ENCODE peak calls at places on chromosomes 3 and 15, in five cellular contexts. U, B, S, O and Q are unnamed samples.

GRCh38 chr15:72566973-72567372 is 87.5 kb upstream of the GOLGA6B start:
- DNase-seq in U (no peak), S (no peak), O (no peak), B (no peak), Q (no peak)

GRCh38 chr15:101489236-101489632 is 273 bp downstream of the PCSK6 start:
- DNase-seq in S (no peak), O (no peak), U (no peak), B (no peak), Q (no peak)

GRCh38 chr3:32412887-32413286 is 21.2 kb downstream of the CMTM7 start:
- DNase-seq in O (no peak), B (no peak), U (no peak), S (no peak), Q (no peak)

GRCh38 chr3:32106929-32107362 is 526 bp downstream of the GPD1L start:
- DNase-seq in O (no peak), B (no peak), S (no peak), U (no peak), Q (peak; percentile 44)

GRCh38 chr3:123202451-123202850 is 708 bp downstream of the SEC22A start:
- DNase-seq in U (peak; percentile 5), S (peak; percentile 38), O (peak; percentile 12), B (peak; percentile 2), Q (peak; percentile 1)

GRCh38 chr15:93202405-93202804 is 113.4 kb upstream of the RGMA start:
- DNase-seq in S (no peak), U (no peak), B (no peak), O (no peak), Q (no peak)

GRCh38 chr15:66006986-66007385 is 137.7 kb downstream of the RAB11A start:
- DNase-seq in U (no peak), O (peak; percentile 37), B (no peak), S (no peak), Q (no peak)

GRCh38 chr3:98594630-98594961 is 1.2 kb upstream of the CPOX start:
- DNase-seq in S (no peak), U (no peak), O (no peak), B (no peak), Q (no peak)

GRCh38 chr3:157123621-157124020 is 36.3 kb downstream of the CCNL1 start:
- DNase-seq in S (no peak), U (no peak), O (peak; percentile 79), B (peak; percentile 34), Q (no peak)

GRCh38 chr15:101068961-101069734 is 150.0 kb downstream of the LRRK1 start:
- DNase-seq in B (peak; percentile 61), O (peak; percentile 88), U (peak; percentile 87), S (peak; percentile 96), Q (peak; percentile 66)

GRCh38 chr3:157136647-157137387 is 23.1 kb downstream of the CCNL1 start:
- DNase-seq in S (no peak), O (peak; percentile 81), B (peak; percentile 52), U (peak; percentile 82), Q (peak; percentile 46)

GRCh38 chr3:146539315-146539714 is 5.1 kb downstream of the PLSCR1 start:
- DNase-seq in O (no peak), B (no peak), U (peak; percentile 60), S (no peak), Q (no peak)
- H3K4me2 ChIP-seq in O (no peak overlapping the region), B (no peak overlapping the region), U (peak overlapping the region; percentile 64), S (no peak overlapping the region), Q (no peak overlapping the region)

GRCh38 chr3:10498271-10498670 is 7.1 kb downstream of the ATP2B2 start:
- DNase-seq in B (no peak), U (no peak), S (no peak), O (no peak), Q (no peak)
- H3K27me3 ChIP-seq in B (peaks cover 41% of the 10 kb centered on the region), U (peaks cover 12% of the 10 kb centered on the region), S (no peaks in the 10 kb centered on the region), O (peaks cover 4% of the 10 kb centered on the region), Q (peaks cover 94% of the 10 kb centered on the region)

DNA sequence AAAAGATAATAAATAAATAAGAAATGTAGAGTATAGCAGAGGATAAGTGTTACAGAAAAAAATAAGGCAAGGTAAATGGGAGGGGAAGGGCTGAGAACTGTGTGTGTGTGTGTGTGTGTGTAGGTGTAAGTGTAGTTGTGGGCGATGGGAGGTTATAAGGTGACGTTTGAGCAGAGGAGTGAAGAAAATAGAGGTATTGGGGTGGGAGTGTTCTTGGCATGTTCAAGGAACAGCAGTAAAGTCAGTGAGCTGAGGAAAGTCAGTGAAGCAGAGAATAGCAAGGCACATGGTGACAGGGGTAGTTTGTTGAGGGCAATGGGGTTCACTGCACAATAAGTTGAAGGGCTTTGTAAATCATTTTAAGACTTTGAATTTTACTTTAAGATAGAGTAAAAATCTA is 30.9 kb upstream of the ZNF148 start:
- DNase-seq in U (no peak), S (no peak), O (no peak), B (no peak), Q (no peak)
- H3K4me2 ChIP-seq in U (no peak overlapping the region), S (no peak overlapping the region), O (no peak overlapping the region), B (no peak overlapping the region), Q (no peak overlapping the region)

GRCh38 chr3:112346491-112347122 is 13.7 kb downstream of the CD200 start:
- DNase-seq in U (no peak), O (no peak), S (no peak), B (no peak), Q (no peak)

GRCh38 chr3:112341386-112341785 is 8.4 kb downstream of the CD200 start:
- DNase-seq in S (no peak), O (no peak), U (no peak), B (no peak), Q (no peak)

GRCh38 chr3:112348945-112349344 is 16.0 kb downstream of the CD200 start:
- DNase-seq in O (no peak), U (no peak), B (no peak), S (no peak), Q (no peak)

GRCh38 chr3:112349557-112349956 is 16.6 kb downstream of the CD200 start:
- DNase-seq in U (no peak), S (no peak), B (no peak), O (no peak), Q (no peak)

GRCh38 chr3:112345681-112346080 is 12.7 kb downstream of the CD200 start:
- DNase-seq in O (no peak), B (no peak), U (no peak), S (no peak), Q (no peak)
- H3K27me3 ChIP-seq in O (no peaks in the 10 kb centered on the region), B (peaks cover 11% of the 10 kb centered on the region), U (no peaks in the 10 kb centered on the region), S (no peaks in the 10 kb centered on the region), Q (no peaks in the 10 kb centered on the region)

GRCh38 chr3:37668431-37668830 is 193.2 kb upstream of the CTDSPL start:
- DNase-seq in O (peak; percentile 26), S (no peak), U (no peak), B (no peak), Q (no peak)
- H3K4me2 ChIP-seq in O (peak overlapping the region; percentile 11), S (no peak overlapping the region), U (no peak overlapping the region), B (no peak overlapping the region), Q (no peak overlapping the region)

GRCh38 chr3:150958694-150959093 is 13.8 kb downstream of the CLRN1 start:
- DNase-seq in O (no peak), U (no peak), B (no peak), S (no peak), Q (no peak)
- H3K27me3 ChIP-seq in O (peaks cover 4% of the 10 kb centered on the region), U (no peaks in the 10 kb centered on the region), B (peaks cover 15% of the 10 kb centered on the region), S (no peaks in the 10 kb centered on the region), Q (no peaks in the 10 kb centered on the region)

GRCh38 chr3:64094713-64095079 is 71.4 kb upstream of the PSMD6 start:
- DNase-seq in O (no peak), S (peak; percentile 59), B (no peak), U (no peak), Q (no peak)
- H3K4me2 ChIP-seq in O (no peak overlapping the region), S (peak overlapping the region; percentile 7), B (no peak overlapping the region), U (no peak overlapping the region), Q (no peak overlapping the region)